ENCODE peak calls at places on chromosomes 7 and 10, in nine cellular contexts. One of them, this sample, is unnamed.

GRCh38 chr10:118626953-118627352 is 31.5 kb upstream of the PRLHR start:
- DNase-seq in IMR-90: no peak
- DNase-seq in WTC11: peak; percentile 40
- DNase-seq in progenitor cell of endocrine pancreas: no peak
- DNase-seq in GM10248: no peak
- DNase-seq in foreskin keratinocyte: no peak
- DNase-seq in colonic mucosa: no peak
- DNase-seq in foreskin fibroblast: no peak
- DNase-seq in omental fat pad: no peak
- DNase-seq in this sample: no peak

GRCh38 chr10:129472696-129473555 is 5.9 kb downstream of the MGMT start:
- DNase-seq in IMR-90: no peak
- DNase-seq in WTC11: no peak
- DNase-seq in progenitor cell of endocrine pancreas: no peak
- DNase-seq in GM10248: no peak
- DNase-seq in foreskin keratinocyte: no peak
- DNase-seq in colonic mucosa: no peak
- DNase-seq in foreskin fibroblast: no peak
- DNase-seq in omental fat pad: no peak
- DNase-seq in this sample: no peak

GRCh38 chr10:59830601-59831259 is 75.6 kb downstream of the CCDC6 start:
- DNase-seq in IMR-90: peak; percentile 56
- DNase-seq in WTC11: peak; percentile 70
- DNase-seq in progenitor cell of endocrine pancreas: peak; percentile 16
- DNase-seq in GM10248: no peak
- DNase-seq in foreskin keratinocyte: no peak
- DNase-seq in colonic mucosa: peak; percentile 66
- DNase-seq in foreskin fibroblast: peak; percentile 15
- DNase-seq in omental fat pad: no peak
- DNase-seq in this sample: no peak

GRCh38 chr10:102713483-102713813 is 749 bp downstream of the ARL3 start:
- DNase-seq in IMR-90: peak; percentile 19
- DNase-seq in WTC11: no peak
- DNase-seq in progenitor cell of endocrine pancreas: no peak
- DNase-seq in GM10248: no peak
- DNase-seq in foreskin keratinocyte: no peak
- DNase-seq in colonic mucosa: no peak
- DNase-seq in foreskin fibroblast: no peak
- DNase-seq in omental fat pad: no peak
- DNase-seq in this sample: no peak

GRCh38 chr10:61899997-61900828 is 1.3 kb upstream of the ARID5B start:
- DNase-seq in IMR-90: peak; percentile 79
- DNase-seq in WTC11: peak; percentile 27
- DNase-seq in progenitor cell of endocrine pancreas: no peak
- DNase-seq in GM10248: peak; percentile 50
- DNase-seq in foreskin keratinocyte: peak; percentile 70
- DNase-seq in colonic mucosa: peak; percentile 83
- DNase-seq in foreskin fibroblast: peak; percentile 65
- DNase-seq in omental fat pad: no peak
- DNase-seq in this sample: no peak

GRCh38 chr7:155281411-155281969 is 16.2 kb upstream of the INSIG1 start:
- DNase-seq in IMR-90: no peak
- DNase-seq in WTC11: no peak
- DNase-seq in progenitor cell of endocrine pancreas: no peak
- DNase-seq in GM10248: no peak
- DNase-seq in foreskin keratinocyte: no peak
- DNase-seq in colonic mucosa: no peak
- DNase-seq in foreskin fibroblast: no peak
- DNase-seq in omental fat pad: no peak
- DNase-seq in this sample: no peak

GRCh38 chr10:99370993-99371392 is 41.8 kb downstream of the CNNM1 start:
- DNase-seq in IMR-90: peak; percentile 23
- DNase-seq in WTC11: no peak
- DNase-seq in progenitor cell of endocrine pancreas: no peak
- DNase-seq in GM10248: peak; percentile 46
- DNase-seq in foreskin keratinocyte: no peak
- DNase-seq in colonic mucosa: no peak
- DNase-seq in foreskin fibroblast: no peak
- DNase-seq in omental fat pad: no peak
- DNase-seq in this sample: no peak

GRCh38 chr7:100373261-100373831 is at the start of gene PILRA:
- DNase-seq in IMR-90: no peak
- DNase-seq in WTC11: no peak
- DNase-seq in progenitor cell of endocrine pancreas: no peak
- DNase-seq in GM10248: no peak
- DNase-seq in foreskin keratinocyte: no peak
- DNase-seq in colonic mucosa: no peak
- DNase-seq in foreskin fibroblast: peak; percentile 10
- DNase-seq in omental fat pad: no peak
- DNase-seq in this sample: no peak

GRCh38 chr10:44458671-44459403 is 73.9 kb upstream of the CXCL12 start:
- DNase-seq in IMR-90: no peak
- DNase-seq in WTC11: no peak
- DNase-seq in progenitor cell of endocrine pancreas: no peak
- DNase-seq in GM10248: no peak
- DNase-seq in foreskin keratinocyte: no peak
- DNase-seq in colonic mucosa: no peak
- DNase-seq in foreskin fibroblast: no peak
- DNase-seq in omental fat pad: no peak
- DNase-seq in this sample: no peak

GRCh38 chr10:44459677-44460076 is 74.8 kb upstream of the CXCL12 start:
- DNase-seq in IMR-90: no peak
- DNase-seq in WTC11: no peak
- DNase-seq in progenitor cell of endocrine pancreas: no peak
- DNase-seq in GM10248: no peak
- DNase-seq in foreskin keratinocyte: no peak
- DNase-seq in colonic mucosa: no peak
- DNase-seq in foreskin fibroblast: no peak
- DNase-seq in omental fat pad: no peak
- DNase-seq in this sample: no peak

GRCh38 chr10:44462338-44462914 is 77.5 kb upstream of the CXCL12 start:
- DNase-seq in IMR-90: no peak
- DNase-seq in WTC11: no peak
- DNase-seq in progenitor cell of endocrine pancreas: no peak
- DNase-seq in GM10248: no peak
- DNase-seq in foreskin keratinocyte: no peak
- DNase-seq in colonic mucosa: no peak
- DNase-seq in foreskin fibroblast: no peak
- DNase-seq in omental fat pad: no peak
- DNase-seq in this sample: no peak

GRCh38 chr10:44460499-44460898 is 75.6 kb upstream of the CXCL12 start:
- DNase-seq in IMR-90: no peak
- DNase-seq in WTC11: no peak
- DNase-seq in progenitor cell of endocrine pancreas: no peak
- DNase-seq in GM10248: no peak
- DNase-seq in foreskin keratinocyte: no peak
- DNase-seq in colonic mucosa: no peak
- DNase-seq in foreskin fibroblast: no peak
- DNase-seq in omental fat pad: no peak
- DNase-seq in this sample: no peak

DNA sequence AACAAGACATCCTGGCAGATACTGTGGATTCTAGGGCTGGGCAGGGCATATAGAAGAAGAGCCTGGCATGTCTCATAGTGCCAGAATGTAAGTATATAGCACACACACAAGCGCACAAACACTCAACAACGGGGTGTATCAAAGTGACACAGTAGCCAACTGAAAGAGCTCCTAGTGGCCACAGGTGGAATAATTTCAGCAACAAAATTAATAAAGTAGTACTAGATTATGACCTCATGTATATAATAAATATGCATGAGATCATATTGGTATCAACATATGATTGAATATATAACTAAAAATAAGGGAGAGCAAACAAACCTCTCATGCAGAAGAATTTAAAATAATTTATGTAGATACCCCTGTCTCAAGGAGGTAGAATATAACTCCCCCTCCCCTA is 72.4 kb upstream of the CXCL12 start:
- DNase-seq in IMR-90: no peak
- DNase-seq in WTC11: no peak
- DNase-seq in progenitor cell of endocrine pancreas: no peak
- DNase-seq in GM10248: no peak
- DNase-seq in foreskin keratinocyte: no peak
- DNase-seq in colonic mucosa: no peak
- DNase-seq in foreskin fibroblast: no peak
- DNase-seq in omental fat pad: no peak
- DNase-seq in this sample: no peak
- TF ChIP-seq CTCF in IMR-90: peak; percentile 4
- TF ChIP-seq CTCF in WTC11: peak; percentile 15
- TF ChIP-seq CTCF in progenitor cell of endocrine pancreas: peak; percentile 17
- TF ChIP-seq CTCF in GM10248: no peak
- TF ChIP-seq CTCF in foreskin keratinocyte: no peak
- TF ChIP-seq CTCF in colonic mucosa: no peak
- TF ChIP-seq CTCF in foreskin fibroblast: no peak
- TF ChIP-seq CTCF in omental fat pad: no peak
- TF ChIP-seq CTCF in this sample: peak; percentile 51

DNA sequence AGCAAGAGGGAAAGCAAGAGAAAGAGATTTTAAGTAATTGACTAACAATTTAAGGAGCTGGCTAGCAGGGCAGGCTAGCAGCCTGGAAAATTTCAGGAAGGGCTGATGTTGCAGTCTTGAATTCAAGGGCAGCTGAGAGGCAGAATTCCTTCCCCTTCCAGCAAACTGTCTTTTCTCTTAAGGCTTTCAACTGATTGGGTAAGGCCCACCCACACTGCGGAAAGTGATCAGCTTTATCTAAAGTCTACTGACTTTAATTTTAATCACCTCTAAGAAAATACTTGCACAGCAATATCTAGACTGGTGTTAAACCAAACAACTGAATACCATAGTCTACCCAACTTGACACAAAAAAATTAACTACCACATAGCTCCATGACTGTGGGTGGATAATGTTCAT is 303.9 kb downstream of the FZD1 start:
- DNase-seq in IMR-90: no peak
- DNase-seq in WTC11: no peak
- DNase-seq in progenitor cell of endocrine pancreas: no peak
- DNase-seq in GM10248: no peak
- DNase-seq in foreskin keratinocyte: no peak
- DNase-seq in colonic mucosa: no peak
- DNase-seq in foreskin fibroblast: no peak
- DNase-seq in omental fat pad: no peak
- DNase-seq in this sample: no peak
- TF ChIP-seq CTCF in IMR-90: no peak
- TF ChIP-seq CTCF in WTC11: no peak
- TF ChIP-seq CTCF in progenitor cell of endocrine pancreas: no peak
- TF ChIP-seq CTCF in GM10248: no peak
- TF ChIP-seq CTCF in foreskin keratinocyte: no peak
- TF ChIP-seq CTCF in colonic mucosa: no peak
- TF ChIP-seq CTCF in foreskin fibroblast: no peak
- TF ChIP-seq CTCF in omental fat pad: no peak
- TF ChIP-seq CTCF in this sample: no peak

GRCh38 chr7:139455789-139456188 is 27.7 kb downstream of the KLRG2 start:
- DNase-seq in IMR-90: no peak
- DNase-seq in WTC11: no peak
- DNase-seq in progenitor cell of endocrine pancreas: no peak
- DNase-seq in GM10248: no peak
- DNase-seq in foreskin keratinocyte: no peak
- DNase-seq in colonic mucosa: no peak
- DNase-seq in foreskin fibroblast: no peak
- DNase-seq in omental fat pad: no peak
- DNase-seq in this sample: no peak

GRCh38 chr7:139451638-139452037 is 31.8 kb downstream of the KLRG2 start:
- DNase-seq in IMR-90: peak; percentile 77
- DNase-seq in WTC11: no peak
- DNase-seq in progenitor cell of endocrine pancreas: no peak
- DNase-seq in GM10248: no peak
- DNase-seq in foreskin keratinocyte: no peak
- DNase-seq in colonic mucosa: no peak
- DNase-seq in foreskin fibroblast: no peak
- DNase-seq in omental fat pad: no peak
- DNase-seq in this sample: no peak

GRCh38 chr7:139450851-139451250 is 32.6 kb downstream of the KLRG2 start:
- DNase-seq in IMR-90: no peak
- DNase-seq in WTC11: no peak
- DNase-seq in progenitor cell of endocrine pancreas: no peak
- DNase-seq in GM10248: no peak
- DNase-seq in foreskin keratinocyte: no peak
- DNase-seq in colonic mucosa: no peak
- DNase-seq in foreskin fibroblast: no peak
- DNase-seq in omental fat pad: no peak
- DNase-seq in this sample: no peak

GRCh38 chr7:139453673-139454321 is 29.7 kb downstream of the KLRG2 start:
- DNase-seq in IMR-90: no peak
- DNase-seq in WTC11: no peak
- DNase-seq in progenitor cell of endocrine pancreas: no peak
- DNase-seq in GM10248: no peak
- DNase-seq in foreskin keratinocyte: no peak
- DNase-seq in colonic mucosa: no peak
- DNase-seq in foreskin fibroblast: no peak
- DNase-seq in omental fat pad: no peak
- DNase-seq in this sample: no peak

DNA sequence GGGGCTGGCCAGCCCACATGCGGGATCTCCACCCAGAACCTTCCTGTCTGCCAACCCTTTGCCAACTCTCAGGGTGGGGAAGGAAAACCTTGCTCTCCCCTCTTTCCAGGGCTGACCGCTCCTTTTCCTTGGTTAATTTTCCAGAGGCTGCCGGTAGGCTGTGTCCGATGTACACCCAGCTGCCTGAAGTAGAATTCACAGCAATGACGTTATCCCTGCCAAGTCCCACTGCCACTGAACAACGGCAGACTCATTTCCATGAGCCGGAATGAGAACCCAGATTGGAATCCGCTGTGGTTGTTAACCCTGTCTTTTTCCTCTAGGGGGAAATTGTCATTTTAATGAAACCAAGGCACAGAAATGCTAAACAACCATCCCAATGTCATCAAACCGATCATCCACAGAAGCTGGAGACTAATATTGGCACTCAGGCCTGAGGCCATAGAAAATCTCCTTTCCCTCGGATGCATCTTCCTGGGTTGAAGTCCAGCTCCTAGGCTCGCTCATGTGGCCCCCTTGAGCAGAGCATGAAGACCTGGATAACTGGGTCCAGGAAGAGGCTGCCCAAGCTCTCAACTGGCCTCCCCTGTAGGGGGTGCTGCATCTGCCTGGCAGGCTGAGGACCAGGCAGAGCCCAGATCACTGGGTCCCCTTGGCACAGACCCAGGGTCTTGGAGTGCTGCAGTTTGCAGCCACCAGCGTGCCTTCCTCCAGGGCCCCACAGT is 30.4 kb downstream of the KLRG2 start:
- DNase-seq in IMR-90: peak; percentile 80
- DNase-seq in WTC11: peak; percentile 35
- DNase-seq in progenitor cell of endocrine pancreas: no peak
- DNase-seq in GM10248: no peak
- DNase-seq in foreskin keratinocyte: peak; percentile 61
- DNase-seq in colonic mucosa: no peak
- DNase-seq in foreskin fibroblast: peak; percentile 53
- DNase-seq in omental fat pad: no peak
- DNase-seq in this sample: no peak
- TF ChIP-seq CTCF in IMR-90: peak; percentile 5
- TF ChIP-seq CTCF in WTC11: no peak
- TF ChIP-seq CTCF in progenitor cell of endocrine pancreas: no peak
- TF ChIP-seq CTCF in GM10248: no peak
- TF ChIP-seq CTCF in foreskin keratinocyte: peak; percentile 27
- TF ChIP-seq CTCF in colonic mucosa: no peak
- TF ChIP-seq CTCF in foreskin fibroblast: no peak
- TF ChIP-seq CTCF in omental fat pad: no peak
- TF ChIP-seq CTCF in this sample: peak; percentile 23

DNA sequence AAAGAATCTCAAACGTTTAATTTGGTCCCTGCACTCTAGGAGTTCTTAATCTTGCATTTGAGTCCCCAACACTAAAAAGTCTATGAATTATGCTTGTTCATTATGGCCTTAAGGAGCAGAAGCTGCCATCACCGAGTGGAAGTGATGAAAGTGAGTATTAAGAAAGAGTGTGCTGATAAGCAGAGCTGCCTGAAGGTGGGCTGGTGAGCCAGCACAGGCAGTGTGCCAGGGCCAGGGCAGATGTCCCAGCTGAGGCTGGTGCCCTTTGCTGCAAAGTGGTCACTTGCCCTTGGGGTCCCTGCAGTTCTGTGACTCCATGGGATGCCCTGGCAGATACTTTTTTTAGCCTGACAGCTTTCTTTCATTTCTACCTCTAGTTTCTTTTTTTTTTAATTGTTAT is 73.0 kb upstream of the LOXL4 start:
- DNase-seq in IMR-90: peak; percentile 38
- DNase-seq in WTC11: no peak
- DNase-seq in progenitor cell of endocrine pancreas: no peak
- DNase-seq in GM10248: no peak
- DNase-seq in foreskin keratinocyte: no peak
- DNase-seq in colonic mucosa: no peak
- DNase-seq in foreskin fibroblast: no peak
- DNase-seq in omental fat pad: no peak
- DNase-seq in this sample: no peak
- TF ChIP-seq CTCF in IMR-90: peak; percentile 6
- TF ChIP-seq CTCF in WTC11: no peak
- TF ChIP-seq CTCF in progenitor cell of endocrine pancreas: no peak
- TF ChIP-seq CTCF in GM10248: no peak
- TF ChIP-seq CTCF in foreskin keratinocyte: no peak
- TF ChIP-seq CTCF in colonic mucosa: no peak
- TF ChIP-seq CTCF in foreskin fibroblast: no peak
- TF ChIP-seq CTCF in omental fat pad: no peak
- TF ChIP-seq CTCF in this sample: no peak

This sample was measured in type B pancreatic cell.